ENCODE peak calls at places on chromosomes 1 and 21, in nine cellular contexts. One of them, this sample, is unnamed.

GRCh38 chr1:55868026-55868425 is 652.9 kb upstream of the USP24 start:
- DNase-seq in A172: no peak
- DNase-seq in activated CD4-positive, CD25-positive, alpha-beta regulatory T cell treated with anti-CD3 and anti-CD28 coated beads, Interleukin-2, amount 50 U/mL, for 16 hours: no peak
- DNase-seq in hippocampal formation: no peak
- DNase-seq in MV-4-11: no peak
- DNase-seq in thoracic aorta: no peak
- DNase-seq in NB4: no peak
- DNase-seq in GF-D8: no peak
- DNase-seq in colonic mucosa: no peak
- DNase-seq in this sample: no peak

GRCh38 chr1:14238472-14239059 is 359.9 kb upstream of the KAZN start:
- DNase-seq in A172: no peak
- DNase-seq in activated CD4-positive, CD25-positive, alpha-beta regulatory T cell treated with anti-CD3 and anti-CD28 coated beads, Interleukin-2, amount 50 U/mL, for 16 hours: no peak
- DNase-seq in hippocampal formation: no peak
- DNase-seq in MV-4-11: no peak
- DNase-seq in thoracic aorta: peak
- DNase-seq in NB4: no peak
- DNase-seq in GF-D8: no peak
- DNase-seq in colonic mucosa: peak
- DNase-seq in this sample: no peak

GRCh38 chr1:71650126-71650525 is 569.3 kb upstream of the ZRANB2 start:
- DNase-seq in A172: no peak
- DNase-seq in activated CD4-positive, CD25-positive, alpha-beta regulatory T cell treated with anti-CD3 and anti-CD28 coated beads, Interleukin-2, amount 50 U/mL, for 16 hours: no peak
- DNase-seq in hippocampal formation: no peak
- DNase-seq in MV-4-11: no peak
- DNase-seq in thoracic aorta: no peak
- DNase-seq in NB4: no peak
- DNase-seq in GF-D8: no peak
- DNase-seq in colonic mucosa: no peak
- DNase-seq in this sample: no peak

GRCh38 chr1:245124241-245124640 is 30.5 kb upstream of the KIF26B start:
- DNase-seq in A172: no peak
- DNase-seq in activated CD4-positive, CD25-positive, alpha-beta regulatory T cell treated with anti-CD3 and anti-CD28 coated beads, Interleukin-2, amount 50 U/mL, for 16 hours: no peak
- DNase-seq in hippocampal formation: no peak
- DNase-seq in MV-4-11: no peak
- DNase-seq in thoracic aorta: no peak
- DNase-seq in NB4: no peak
- DNase-seq in GF-D8: no peak
- DNase-seq in colonic mucosa: no peak
- DNase-seq in this sample: no peak

GRCh38 chr21:41321211-41321907 is 4.8 kb downstream of the FAM3B start:
- DNase-seq in A172: no peak
- DNase-seq in activated CD4-positive, CD25-positive, alpha-beta regulatory T cell treated with anti-CD3 and anti-CD28 coated beads, Interleukin-2, amount 50 U/mL, for 16 hours: no peak
- DNase-seq in hippocampal formation: no peak
- DNase-seq in MV-4-11: no peak
- DNase-seq in thoracic aorta: no peak
- DNase-seq in NB4: no peak
- DNase-seq in GF-D8: no peak
- DNase-seq in colonic mucosa: no peak
- DNase-seq in this sample: no peak

GRCh38 chr1:228013322-228014234 is 6.8 kb downstream of the WNT3A start:
- DNase-seq in A172: no peak
- DNase-seq in activated CD4-positive, CD25-positive, alpha-beta regulatory T cell treated with anti-CD3 and anti-CD28 coated beads, Interleukin-2, amount 50 U/mL, for 16 hours: no peak
- DNase-seq in hippocampal formation: no peak
- DNase-seq in MV-4-11: no peak
- DNase-seq in thoracic aorta: no peak
- DNase-seq in NB4: no peak
- DNase-seq in GF-D8: no peak
- DNase-seq in colonic mucosa: no peak
- DNase-seq in this sample: no peak

GRCh38 chr1:53380296-53380695 is 52.4 kb upstream of the LRP8 start:
- DNase-seq in A172: no peak
- DNase-seq in activated CD4-positive, CD25-positive, alpha-beta regulatory T cell treated with anti-CD3 and anti-CD28 coated beads, Interleukin-2, amount 50 U/mL, for 16 hours: no peak
- DNase-seq in hippocampal formation: no peak
- DNase-seq in MV-4-11: no peak
- DNase-seq in thoracic aorta: no peak
- DNase-seq in NB4: no peak
- DNase-seq in GF-D8: no peak
- DNase-seq in colonic mucosa: no peak
- DNase-seq in this sample: no peak

GRCh38 chr1:79790950-79791349 is 784.4 kb upstream of the ADGRL4 start:
- DNase-seq in A172: no peak
- DNase-seq in activated CD4-positive, CD25-positive, alpha-beta regulatory T cell treated with anti-CD3 and anti-CD28 coated beads, Interleukin-2, amount 50 U/mL, for 16 hours: no peak
- DNase-seq in hippocampal formation: no peak
- DNase-seq in MV-4-11: no peak
- DNase-seq in thoracic aorta: no peak
- DNase-seq in NB4: no peak
- DNase-seq in GF-D8: no peak
- DNase-seq in colonic mucosa: no peak
- DNase-seq in this sample: no peak

GRCh38 chr1:191368891-191369654 is 789.2 kb upstream of the RGS18 start:
- DNase-seq in A172: peak
- DNase-seq in activated CD4-positive, CD25-positive, alpha-beta regulatory T cell treated with anti-CD3 and anti-CD28 coated beads, Interleukin-2, amount 50 U/mL, for 16 hours: no peak
- DNase-seq in hippocampal formation: no peak
- DNase-seq in MV-4-11: no peak
- DNase-seq in thoracic aorta: no peak
- DNase-seq in NB4: peak
- DNase-seq in GF-D8: no peak
- DNase-seq in colonic mucosa: no peak
- DNase-seq in this sample: no peak